ENCODE peak calls at places on chromosomes 12 and 14, in five cellular contexts. M is tibial nerve, B is fibroblast of mammary gland, P is heart right ventricle, W is mammary epithelial cell. A is an unnamed sample.

GRCh38 chr14:81153187-81153586 is 67.6 kb downstream of the GTF2A1 start:
- DNase-seq in M (no peak), B (no peak), P (no peak), W (no peak), A (no peak)

GRCh38 chr12:31214626-31215520 is 111.1 kb downstream of the SINHCAF start:
- DNase-seq in M (no peak), B (no peak), P (no peak), W (no peak), A (no peak)

GRCh38 chr12:109885616-109886015 is 5.3 kb upstream of the GLTP start:
- DNase-seq in M (no peak), B (no peak), P (no peak), W (peak), A (no peak)

GRCh38 chr12:101021911-101022388 is 188.1 kb downstream of the SLC5A8 start:
- DNase-seq in M (no peak), B (peak), P (no peak), W (peak), A (no peak)

GRCh38 chr12:87816186-87816585 is 213.0 kb downstream of the C12orf50 start:
- DNase-seq in M (no peak), B (peak), P (no peak), W (no peak), A (no peak)

GRCh38 chr12:62803756-62804155 is 131.2 kb downstream of the PPM1H start:
- DNase-seq in M (no peak), B (no peak), P (no peak), W (no peak), A (no peak)

GRCh38 chr14:53042480-53042879 is 91.6 kb upstream of the FERMT2 start:
- DNase-seq in M (no peak), B (no peak), P (no peak), W (no peak), A (no peak)

GRCh38 chr14:46490150-46490769 is 161.3 kb downstream of the RPL10L start:
- DNase-seq in M (no peak), B (no peak), P (no peak), W (no peak), A (peak)

GRCh38 chr12:6056406-6057211 is 67.9 kb downstream of the VWF start:
- DNase-seq in M (no peak), B (no peak), P (no peak), W (no peak), A (no peak)

GRCh38 chr12:62817556-62818271 is 117.2 kb downstream of the PPM1H start:
- DNase-seq in M (no peak), B (peak), P (peak), W (peak), A (peak)

GRCh38 chr14:24329736-24330135 is 5.1 kb downstream of the ADCY4 start:
- DNase-seq in M (no peak), B (no peak), P (no peak), W (no peak), A (peak)

GRCh38 chr14:31027847-31028246 is 1.7 kb upstream of the STRN3 start:
- DNase-seq in M (no peak), B (peak), P (no peak), W (no peak), A (no peak)

DNA sequence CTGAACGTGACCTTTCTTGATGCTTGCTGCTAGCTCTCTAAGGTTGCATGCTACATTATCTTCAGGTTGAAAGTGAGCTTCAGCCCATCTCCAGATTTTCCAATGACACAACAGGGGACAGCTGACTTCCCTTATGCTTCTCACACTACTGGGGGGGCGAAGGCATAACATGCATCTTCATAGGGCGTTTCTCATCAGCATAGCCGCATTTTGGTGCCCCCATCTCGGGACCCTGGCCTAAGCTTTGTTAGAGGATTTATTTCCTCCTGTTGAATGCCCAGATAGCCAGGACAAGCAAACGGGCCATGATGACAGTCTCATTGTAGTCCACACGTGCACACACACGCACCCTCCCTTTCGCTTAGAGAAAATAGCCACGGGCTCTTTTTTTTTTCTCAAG is 30.7 kb downstream of the SSPN start:
- DNase-seq in M (no peak), B (no peak), P (no peak), W (no peak), A (no peak)
- H3K4me3 ChIP-seq in M (peak), B (no peak), P (peak), W (no peak), A (no peak)

GRCh38 chr14:61406670-61407069 is 85.3 kb downstream of the PRKCH start:
- DNase-seq in M (no peak), B (no peak), P (no peak), W (no peak), A (no peak)
- H3K4me3 ChIP-seq in M (no peak), B (no peak), P (no peak), W (no peak), A (no peak)

GRCh38 chr14:104395941-104396681 is 183.5 kb upstream of the C14orf180 start:
- DNase-seq in M (no peak), B (no peak), P (no peak), W (no peak), A (no peak)
- H3K4me3 ChIP-seq in M (no peak), B (no peak), P (no peak), W (no peak), A (no peak)

DNA sequence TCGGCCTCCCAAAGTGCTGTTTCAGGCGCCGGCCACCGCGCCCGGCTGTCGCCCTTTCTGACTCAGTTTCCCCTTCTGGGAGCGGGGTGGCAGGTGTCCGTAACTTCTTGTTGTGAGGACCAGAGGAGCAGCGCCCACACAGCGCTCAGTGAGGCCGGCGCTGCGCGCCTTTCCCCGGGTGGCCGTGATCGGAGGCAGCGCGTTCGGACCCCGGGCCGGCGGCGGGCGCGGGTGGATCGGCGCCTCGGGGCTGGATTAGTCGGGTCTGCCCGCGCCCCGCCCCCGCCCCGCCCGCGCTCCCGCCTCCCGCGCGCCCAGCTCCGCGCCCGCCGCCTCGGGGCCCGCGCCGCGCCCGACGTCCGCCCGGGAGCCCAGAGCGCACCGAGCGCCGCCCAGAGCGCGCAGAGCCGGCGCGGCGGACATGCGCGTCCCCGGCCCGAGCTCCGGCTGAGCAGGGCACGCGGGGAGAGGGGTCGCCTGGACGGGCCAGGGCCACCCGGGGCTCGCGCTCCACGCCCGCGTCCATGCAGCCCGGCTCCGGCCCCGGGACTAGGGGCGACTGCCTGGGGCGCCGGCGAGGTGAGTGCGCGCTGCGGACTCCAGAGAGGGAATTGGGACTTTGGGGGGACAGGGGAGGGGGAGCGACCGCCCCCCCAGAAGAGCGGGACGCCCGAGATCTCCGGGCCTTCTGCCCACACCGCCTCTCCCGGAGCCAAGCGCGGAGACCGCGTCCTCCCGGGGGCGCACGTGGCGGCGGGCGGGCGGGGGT is 50.5 kb downstream of the LRCOL1 start:
- DNase-seq in M (no peak), B (peak), P (no peak), W (peak), A (no peak)
- H3K4me3 ChIP-seq in M (peak), B (peak), P (peak), W (peak), A (peak)

GRCh38 chr12:25054076-25054782 is 105.3 kb upstream of the BCAT1 start:
- DNase-seq in M (no peak), B (no peak), P (no peak), W (peak), A (no peak)

GRCh38 chr12:25051171-25051570 is 102.3 kb upstream of the BCAT1 start:
- DNase-seq in M (no peak), B (no peak), P (no peak), W (no peak), A (peak)

GRCh38 chr12:25053021-25053271 is 104.0 kb upstream of the BCAT1 start:
- DNase-seq in M (no peak), B (no peak), P (no peak), W (no peak), A (no peak)

GRCh38 chr12:25051583-25052190 is 102.8 kb upstream of the BCAT1 start:
- DNase-seq in M (no peak), B (no peak), P (no peak), W (no peak), A (peak)

DNA sequence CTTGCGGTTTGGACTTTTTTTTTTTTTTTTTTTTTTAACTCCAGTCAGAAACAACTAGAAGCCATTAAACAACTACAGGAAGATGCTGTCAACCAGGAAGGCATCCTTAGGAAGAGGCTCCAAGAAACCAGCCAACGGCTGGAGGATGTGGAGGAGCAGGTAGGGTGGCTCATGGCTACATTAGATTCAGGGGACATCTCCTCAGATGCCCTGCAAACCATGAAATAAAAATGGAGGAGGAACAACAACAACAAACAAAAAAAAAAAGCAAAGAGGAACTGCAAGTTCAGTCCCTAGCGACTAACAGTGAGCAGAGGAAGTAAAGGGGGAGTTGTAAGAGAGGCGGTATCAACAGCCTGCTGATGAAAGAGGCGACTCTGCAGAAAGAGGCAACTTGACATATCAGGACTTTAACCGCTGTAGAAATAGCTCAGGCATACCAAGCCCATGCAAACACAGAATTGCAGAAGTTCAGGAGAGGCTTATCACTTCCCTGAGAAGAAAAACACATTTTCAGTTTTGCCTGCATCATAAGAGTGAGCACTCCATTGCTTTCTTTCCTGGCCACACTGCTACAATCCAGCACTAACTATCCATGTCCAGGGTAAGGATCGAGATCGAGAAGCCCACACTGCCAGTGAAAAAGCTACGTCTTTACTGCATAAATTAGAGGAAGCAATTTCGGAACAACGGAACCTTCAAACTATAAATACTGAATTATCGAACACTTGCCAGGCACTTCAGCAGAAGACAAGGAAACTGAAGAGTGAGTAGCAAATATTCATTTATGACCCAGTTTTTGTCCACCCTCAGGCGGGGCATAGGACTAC is 103.5 kb upstream of the BCAT1 start:
- DNase-seq in M (no peak), B (no peak), P (peak), W (no peak), A (peak)
- H3K4me3 ChIP-seq in M (no peak), B (no peak), P (peak), W (no peak), A (peak)

GRCh38 chr14:73802431-73803188 is 49.0 kb upstream of the PTGR2 start:
- DNase-seq in M (no peak), B (no peak), P (no peak), W (peak), A (no peak)
- H3K4me3 ChIP-seq in M (no peak), B (no peak), P (no peak), W (no peak), A (no peak)

GRCh38 chr12:242496-242895 is 20.1 kb downstream of the SLC6A13 start:
- DNase-seq in M (no peak), B (no peak), P (no peak), W (no peak), A (no peak)

GRCh38 chr12:247271-247670 is 15.4 kb downstream of the SLC6A13 start:
- DNase-seq in M (no peak), B (no peak), P (no peak), W (no peak), A (no peak)

GRCh38 chr12:240566-240965 is 22.1 kb downstream of the SLC6A13 start:
- DNase-seq in M (no peak), B (no peak), P (no peak), W (no peak), A (no peak)

GRCh38 chr12:241266-241665 is 21.4 kb downstream of the SLC6A13 start:
- DNase-seq in M (no peak), B (no peak), P (no peak), W (no peak), A (no peak)

GRCh38 chr12:243381-243780 is 19.3 kb downstream of the SLC6A13 start:
- DNase-seq in M (no peak), B (no peak), P (no peak), W (no peak), A (no peak)
- H3K4me3 ChIP-seq in M (no peak), B (no peak), P (no peak), W (no peak), A (no peak)